ENCODE peak calls at places on chromosomes 6 and 20, in five cellular contexts. F is HTR-8/SVneo; S is dermis blood vessel endothelial cell; V is uterus; D is CD8-positive, alpha-beta T cell. C is an unnamed sample.
A peak's percentile ranks its signal among the peaks of the same experiment; 100 is the strongest.

GRCh38 chr6:109793015-109793414 is 101.9 kb downstream of the FIG4 start:
- DNase-seq in F (no peak), S (no peak), V (no peak), D (no peak), C (peak; percentile 4)

GRCh38 chr20:25251019-25251418 is 3.1 kb downstream of the PYGB start:
- DNase-seq in F (no peak), S (no peak), V (no peak), D (no peak), C (no peak)

GRCh38 chr6:3376064-3376463 is 80.8 kb downstream of the SLC22A23 start:
- DNase-seq in F (no peak), S (no peak), V (no peak), D (no peak), C (no peak)

GRCh38 chr20:911882-912600 is 4.1 kb downstream of the ANGPT4 start:
- DNase-seq in F (no peak), S (no peak), V (no peak), D (no peak), C (no peak)

GRCh38 chr20:19828233-19828632 is 70.2 kb downstream of the RIN2 start:
- DNase-seq in F (peak; percentile 65), S (peak; percentile 79), V (no peak), D (no peak), C (peak; percentile 70)

GRCh38 chr20:24672181-24672880 is 202.9 kb downstream of the SYNDIG1 start:
- DNase-seq in F (no peak), S (no peak), V (no peak), D (no peak), C (no peak)

GRCh38 chr20:19935842-19936241 is 81.3 kb upstream of the NAA20 start:
- DNase-seq in F (no peak), S (no peak), V (no peak), D (no peak), C (no peak)

GRCh38 chr6:69303382-69303781 is 493.4 kb downstream of the LMBRD1 start:
- DNase-seq in F (no peak), S (no peak), V (no peak), D (no peak), C (no peak)

GRCh38 chr20:10249048-10249770 is 30.6 kb downstream of the SNAP25 start:
- DNase-seq in F (no peak), S (no peak), V (no peak), D (no peak), C (no peak)

GRCh38 chr6:42771741-42772100 is 10.1 kb upstream of the BICRAL start:
- DNase-seq in F (no peak), S (no peak), V (no peak), D (peak; percentile 34), C (no peak)

GRCh38 chr6:35177586-35177985 is 36.2 kb upstream of the SCUBE3 start:
- DNase-seq in F (no peak), S (peak; percentile 53), V (no peak), D (no peak), C (no peak)

GRCh38 chr6:43477235-43478007 is at the start of gene TJAP1:
- DNase-seq in F (peak; percentile 95), S (peak; percentile 90), V (peak; percentile 93), D (peak; percentile 98), C (peak; percentile 89)

GRCh38 chr6:11236915-11237314 is 4.4 kb upstream of the NEDD9 start:
- DNase-seq in F (no peak), S (no peak), V (no peak), D (no peak), C (no peak)

GRCh38 chr20:63123326-63123725 is 92.6 kb downstream of the YTHDF1 start:
- DNase-seq in F (no peak), S (no peak), V (no peak), D (peak; percentile 1), C (no peak)

GRCh38 chr6:84284428-84285033 is 57.1 kb upstream of the CEP162 start:
- DNase-seq in F (peak; percentile 1), S (peak; percentile 56), V (no peak), D (no peak), C (peak; percentile 41)

GRCh38 chr20:8721098-8721497 is 347.8 kb upstream of the PLCB4 start:
- DNase-seq in F (peak; percentile 27), S (peak; percentile 85), V (peak; percentile 33), D (no peak), C (peak; percentile 72)

GRCh38 chr6:4776493-4776966 is 326 bp downstream of the CDYL start:
- DNase-seq in F (peak; percentile 28), S (peak; percentile 71), V (peak; percentile 39), D (peak; percentile 40), C (peak; percentile 40)

GRCh38 chr6:2639876-2640275 is 110.8 kb downstream of the MYLK4 start:
- DNase-seq in F (no peak), S (no peak), V (no peak), D (no peak), C (no peak)

GRCh38 chr6:4732691-4733315 is 43.4 kb upstream of the CDYL start:
- DNase-seq in F (peak; percentile 88), S (peak; percentile 89), V (peak; percentile 72), D (no peak), C (peak; percentile 85)

GRCh38 chr20:37445041-37445440 is 76.0 kb upstream of the NNAT start:
- DNase-seq in F (no peak), S (no peak), V (no peak), D (no peak), C (no peak)

GRCh38 chr6:1712451-1712850 is 102.7 kb downstream of the FOXC1 start:
- DNase-seq in F (no peak), S (no peak), V (no peak), D (no peak), C (no peak)

GRCh38 chr6:130708338-130708737 is 118.9 kb upstream of the SMLR1 start:
- DNase-seq in F (no peak), S (peak; percentile 42), V (no peak), D (no peak), C (peak; percentile 41)

GRCh38 chr6:56570434-56571359 is 72.0 kb downstream of the DST start:
- DNase-seq in F (peak; percentile 31), S (peak; percentile 69), V (no peak), D (no peak), C (peak; percentile 52)

GRCh38 chr20:64102647-64103354 is 4.6 kb downstream of the NPBWR2 start:
- DNase-seq in F (no peak), S (no peak), V (no peak), D (no peak), C (no peak)

GRCh38 chr20:51451484-51451883 is 91.0 kb downstream of the NFATC2 start:
- DNase-seq in F (no peak), S (no peak), V (no peak), D (no peak), C (no peak)

GRCh38 chr20:16001286-16001685 is 572.0 kb downstream of the KIF16B start:
- DNase-seq in F (no peak), S (no peak), V (no peak), D (no peak), C (no peak)

GRCh38 chr6:84671188-84671587 is 93.2 kb downstream of the TBX18 start:
- DNase-seq in F (no peak), S (no peak), V (no peak), D (no peak), C (no peak)

GRCh38 chr6:16140607-16141006 is 11.7 kb downstream of the MYLIP start:
- DNase-seq in F (no peak), S (no peak), V (no peak), D (no peak), C (no peak)

GRCh38 chr6:138798028-138798427 is 2.1 kb downstream of the ECT2L start:
- DNase-seq in F (no peak), S (no peak), V (no peak), D (no peak), C (no peak)

GRCh38 chr6:139967497-139967896 is 593.0 kb upstream of the CITED2 start:
- DNase-seq in F (no peak), S (peak; percentile 58), V (no peak), D (no peak), C (peak; percentile 55)

GRCh38 chr20:62832212-62832922 is 15.5 kb downstream of the COL9A3 start:
- DNase-seq in F (no peak), S (no peak), V (no peak), D (no peak), C (no peak)

GRCh38 chr20:40189621-40190020 is 499.4 kb downstream of the MAFB start:
- DNase-seq in F (no peak), S (no peak), V (no peak), D (no peak), C (no peak)

GRCh38 chr6:99779631-99780555 is 173.3 kb downstream of the PRDM13 start:
- DNase-seq in F (no peak), S (no peak), V (no peak), D (no peak), C (no peak)

GRCh38 chr20:19110866-19111460 is 101.5 kb upstream of the SLC24A3 start:
- DNase-seq in F (no peak), S (no peak), V (peak; percentile 28), D (no peak), C (no peak)

GRCh38 chr6:81800666-81801065 is 48.2 kb upstream of the TENT5A start:
- DNase-seq in F (no peak), S (no peak), V (no peak), D (no peak), C (no peak)

GRCh38 chr6:47308674-47309325 is 905 bp downstream of the TNFRSF21 start:
- DNase-seq in F (peak; percentile 40), S (peak; percentile 49), V (peak; percentile 16), D (no peak), C (peak; percentile 49)

GRCh38 chr6:158460602-158461092 is 99.2 kb upstream of the TMEM181 start:
- DNase-seq in F (no peak), S (peak; percentile 85), V (no peak), D (no peak), C (peak; percentile 91)

GRCh38 chr20:23156170-23156841 is 70.2 kb upstream of the CD93 start:
- DNase-seq in F (peak; percentile 56), S (peak; percentile 63), V (no peak), D (no peak), C (peak; percentile 65)